ENCODE peak calls at places on chromosomes 13 and 19, in five cellular contexts. One of them, this sample, is unnamed.

GRCh38 chr19:3129112-3129511 is 6.7 kb upstream of the GNA15 start:
- DNase-seq in GM12878: no peak
- DNase-seq in A549: peak
- DNase-seq in tibial nerve: no peak
- DNase-seq in cardiac muscle cell: no peak
- DNase-seq in this sample: peak

GRCh38 chr19:43675269-43675879 is 5.4 kb upstream of the PLAUR start:
- DNase-seq in GM12878: peak
- DNase-seq in A549: peak
- DNase-seq in tibial nerve: no peak
- DNase-seq in cardiac muscle cell: no peak
- DNase-seq in this sample: no peak

GRCh38 chr13:34515201-34515600 is 426.9 kb upstream of the NBEA start:
- DNase-seq in GM12878: no peak
- DNase-seq in A549: no peak
- DNase-seq in tibial nerve: no peak
- DNase-seq in cardiac muscle cell: no peak
- DNase-seq in this sample: no peak

GRCh38 chr19:39671739-39672363 is 16.1 kb downstream of the LGALS16 start:
- DNase-seq in GM12878: no peak
- DNase-seq in A549: peak
- DNase-seq in tibial nerve: no peak
- DNase-seq in cardiac muscle cell: peak
- DNase-seq in this sample: peak

GRCh38 chr13:60944863-60945262 is 470.8 kb downstream of the PCDH20 start:
- DNase-seq in GM12878: no peak
- DNase-seq in A549: no peak
- DNase-seq in tibial nerve: no peak
- DNase-seq in cardiac muscle cell: no peak
- DNase-seq in this sample: no peak

GRCh38 chr13:113333076-113333475 is 30.9 kb downstream of the GRTP1 start:
- DNase-seq in GM12878: no peak
- DNase-seq in A549: no peak
- DNase-seq in tibial nerve: no peak
- DNase-seq in cardiac muscle cell: no peak
- DNase-seq in this sample: no peak

GRCh38 chr13:109812375-109812774 is 26.0 kb upstream of the IRS2 start:
- DNase-seq in GM12878: no peak
- DNase-seq in A549: no peak
- DNase-seq in tibial nerve: no peak
- DNase-seq in cardiac muscle cell: no peak
- DNase-seq in this sample: no peak

GRCh38 chr13:79404985-79405384 is 1.1 kb downstream of the RBM26 start:
- DNase-seq in GM12878: no peak
- DNase-seq in A549: no peak
- DNase-seq in tibial nerve: no peak
- DNase-seq in cardiac muscle cell: no peak
- DNase-seq in this sample: no peak

GRCh38 chr13:111484129-111484925 is 163.9 kb downstream of the TEX29 start:
- DNase-seq in GM12878: no peak
- DNase-seq in A549: no peak
- DNase-seq in tibial nerve: no peak
- DNase-seq in cardiac muscle cell: no peak
- DNase-seq in this sample: no peak

GRCh38 chr13:44049546-44049945 is 169.8 kb downstream of the LACC1 start:
- DNase-seq in GM12878: no peak
- DNase-seq in A549: no peak
- DNase-seq in tibial nerve: no peak
- DNase-seq in cardiac muscle cell: no peak
- DNase-seq in this sample: no peak

GRCh38 chr13:113491418-113491883 is 940 bp upstream of the DCUN1D2 start:
- DNase-seq in GM12878: no peak
- DNase-seq in A549: peak
- DNase-seq in tibial nerve: no peak
- DNase-seq in cardiac muscle cell: peak
- DNase-seq in this sample: peak

GRCh38 chr19:16153582-16154336 is 10.3 kb downstream of the HSH2D start:
- DNase-seq in GM12878: no peak
- DNase-seq in A549: peak
- DNase-seq in tibial nerve: no peak
- DNase-seq in cardiac muscle cell: no peak
- DNase-seq in this sample: peak

GRCh38 chr13:38763446-38764381 is 76.8 kb downstream of the FREM2 start:
- DNase-seq in GM12878: no peak
- DNase-seq in A549: peak
- DNase-seq in tibial nerve: no peak
- DNase-seq in cardiac muscle cell: peak
- DNase-seq in this sample: peak

GRCh38 chr19:14495678-14496028 is 274 bp downstream of the GIPC1 start:
- DNase-seq in GM12878: no peak
- DNase-seq in A549: no peak
- DNase-seq in tibial nerve: no peak
- DNase-seq in cardiac muscle cell: no peak
- DNase-seq in this sample: no peak

GRCh38 chr19:4524808-4525562 is 6.7 kb upstream of the PLIN4 start:
- DNase-seq in GM12878: no peak
- DNase-seq in A549: peak
- DNase-seq in tibial nerve: peak
- DNase-seq in cardiac muscle cell: peak
- DNase-seq in this sample: peak

GRCh38 chr19:46475976-46476375 is 4.6 kb upstream of the PNMA8A start:
- DNase-seq in GM12878: no peak
- DNase-seq in A549: no peak
- DNase-seq in tibial nerve: no peak
- DNase-seq in cardiac muscle cell: no peak
- DNase-seq in this sample: no peak

GRCh38 chr13:75363371-75363770 is 118.6 kb downstream of the TBC1D4 start:
- DNase-seq in GM12878: no peak
- DNase-seq in A549: no peak
- DNase-seq in tibial nerve: no peak
- DNase-seq in cardiac muscle cell: no peak
- DNase-seq in this sample: no peak

GRCh38 chr13:75368167-75368566 is 113.8 kb downstream of the TBC1D4 start:
- DNase-seq in GM12878: no peak
- DNase-seq in A549: no peak
- DNase-seq in tibial nerve: no peak
- DNase-seq in cardiac muscle cell: no peak
- DNase-seq in this sample: peak

GRCh38 chr13:75366380-75367280 is 115.3 kb downstream of the TBC1D4 start:
- DNase-seq in GM12878: no peak
- DNase-seq in A549: no peak
- DNase-seq in tibial nerve: no peak
- DNase-seq in cardiac muscle cell: no peak
- DNase-seq in this sample: no peak

GRCh38 chr13:75364131-75364713 is 117.7 kb downstream of the TBC1D4 start:
- DNase-seq in GM12878: no peak
- DNase-seq in A549: no peak
- DNase-seq in tibial nerve: no peak
- DNase-seq in cardiac muscle cell: no peak
- DNase-seq in this sample: no peak

DNA sequence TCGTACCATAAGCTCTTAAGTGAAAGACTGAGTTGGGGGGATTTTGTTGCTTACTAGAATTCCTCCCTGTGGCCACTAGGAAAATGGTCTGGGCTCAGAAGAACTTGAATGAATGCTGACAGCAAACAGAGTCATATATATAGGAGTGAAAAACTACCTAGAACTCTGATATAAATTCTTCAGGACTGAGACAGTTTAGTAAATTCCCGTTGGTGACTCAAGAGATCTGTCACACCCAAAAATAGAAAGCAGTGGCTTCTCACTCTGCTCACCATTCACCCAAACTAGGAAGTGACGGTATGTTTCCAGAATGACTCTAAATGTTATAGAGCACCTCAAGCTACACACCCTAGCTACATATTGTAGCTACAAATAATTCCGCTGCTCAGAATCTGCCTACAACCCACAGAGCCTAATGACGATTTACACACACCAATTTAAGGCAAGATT is 116.2 kb downstream of the TBC1D4 start:
- DNase-seq in GM12878: peak
- DNase-seq in A549: peak
- DNase-seq in tibial nerve: no peak
- DNase-seq in cardiac muscle cell: no peak
- DNase-seq in this sample: no peak
- TF ChIP-seq CTCF in GM12878: no peak
- TF ChIP-seq CTCF in A549: no peak
- TF ChIP-seq CTCF in tibial nerve: no peak
- TF ChIP-seq CTCF in cardiac muscle cell: no peak
- TF ChIP-seq CTCF in this sample: peak

GRCh38 chr13:30135351-30135750 is 172.0 kb downstream of the KATNAL1 start:
- DNase-seq in GM12878: no peak
- DNase-seq in A549: no peak
- DNase-seq in tibial nerve: no peak
- DNase-seq in cardiac muscle cell: no peak
- DNase-seq in this sample: no peak
- H3K27ac ChIP-seq in GM12878: no peak
- H3K27ac ChIP-seq in A549: no peak
- H3K27ac ChIP-seq in tibial nerve: no peak
- H3K27ac ChIP-seq in cardiac muscle cell: no peak
- H3K27ac ChIP-seq in this sample: no peak

DNA sequence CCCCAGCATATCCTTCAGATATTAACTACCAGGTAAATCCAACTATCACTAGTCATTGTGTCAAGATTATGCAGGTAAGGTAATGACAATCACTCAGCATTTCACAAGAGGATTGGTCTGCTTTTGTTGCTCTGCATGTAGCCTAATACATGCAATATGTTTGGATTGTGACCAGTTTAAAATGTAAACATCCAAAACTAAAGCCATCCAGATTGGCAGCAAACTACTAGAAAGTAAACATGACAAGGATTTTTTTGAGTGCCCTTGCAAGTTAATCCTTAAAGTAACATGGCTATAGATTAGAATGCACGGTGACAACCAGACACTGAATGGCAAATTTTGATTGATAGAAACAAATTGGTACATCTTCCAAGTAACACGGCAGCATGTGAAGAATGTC is 429.3 kb upstream of the ARGLU1 start:
- DNase-seq in GM12878: no peak
- DNase-seq in A549: no peak
- DNase-seq in tibial nerve: no peak
- DNase-seq in cardiac muscle cell: no peak
- DNase-seq in this sample: no peak
- TF ChIP-seq CTCF in GM12878: no peak
- TF ChIP-seq CTCF in A549: no peak
- TF ChIP-seq CTCF in tibial nerve: no peak
- TF ChIP-seq CTCF in cardiac muscle cell: no peak
- TF ChIP-seq CTCF in this sample: no peak

GRCh38 chr13:23385931-23386330 is 47.6 kb downstream of the SACS start:
- DNase-seq in GM12878: no peak
- DNase-seq in A549: no peak
- DNase-seq in tibial nerve: no peak
- DNase-seq in cardiac muscle cell: no peak
- DNase-seq in this sample: no peak

GRCh38 chr13:23383151-23383550 is 50.4 kb downstream of the SACS start:
- DNase-seq in GM12878: no peak
- DNase-seq in A549: no peak
- DNase-seq in tibial nerve: no peak
- DNase-seq in cardiac muscle cell: no peak
- DNase-seq in this sample: no peak

GRCh38 chr13:23386533-23386932 is 47.0 kb downstream of the SACS start:
- DNase-seq in GM12878: no peak
- DNase-seq in A549: no peak
- DNase-seq in tibial nerve: no peak
- DNase-seq in cardiac muscle cell: no peak
- DNase-seq in this sample: no peak

GRCh38 chr13:23381877-23382276 is 51.6 kb downstream of the SACS start:
- DNase-seq in GM12878: no peak
- DNase-seq in A549: no peak
- DNase-seq in tibial nerve: no peak
- DNase-seq in cardiac muscle cell: no peak
- DNase-seq in this sample: no peak

GRCh38 chr13:23384111-23384510 is 49.4 kb downstream of the SACS start:
- DNase-seq in GM12878: peak
- DNase-seq in A549: peak
- DNase-seq in tibial nerve: no peak
- DNase-seq in cardiac muscle cell: no peak
- DNase-seq in this sample: no peak
- H3K27ac ChIP-seq in GM12878: peak
- H3K27ac ChIP-seq in A549: peak
- H3K27ac ChIP-seq in tibial nerve: no peak
- H3K27ac ChIP-seq in cardiac muscle cell: no peak
- H3K27ac ChIP-seq in this sample: no peak

GRCh38 chr19:35080613-35081170 is 34.9 kb upstream of the FXYD3 start:
- DNase-seq in GM12878: no peak
- DNase-seq in A549: no peak
- DNase-seq in tibial nerve: no peak
- DNase-seq in cardiac muscle cell: no peak
- DNase-seq in this sample: no peak
- TF ChIP-seq CTCF in GM12878: no peak
- TF ChIP-seq CTCF in A549: no peak
- TF ChIP-seq CTCF in tibial nerve: no peak
- TF ChIP-seq CTCF in cardiac muscle cell: no peak
- TF ChIP-seq CTCF in this sample: no peak

GRCh38 chr19:48720613-48721296 is 1.2 kb upstream of the MAMSTR start:
- DNase-seq in GM12878: peak
- DNase-seq in A549: peak
- DNase-seq in tibial nerve: peak
- DNase-seq in cardiac muscle cell: peak
- DNase-seq in this sample: peak

GRCh38 chr19:48720251-48720612 is 707 bp upstream of the MAMSTR start:
- DNase-seq in GM12878: no peak
- DNase-seq in A549: no peak
- DNase-seq in tibial nerve: no peak
- DNase-seq in cardiac muscle cell: no peak
- DNase-seq in this sample: no peak

GRCh38 chr19:48717059-48717395 is 2.5 kb downstream of the MAMSTR start:
- DNase-seq in GM12878: no peak
- DNase-seq in A549: no peak
- DNase-seq in tibial nerve: no peak
- DNase-seq in cardiac muscle cell: no peak
- DNase-seq in this sample: no peak

GRCh38 chr19:48718711-48719231 is 754 bp downstream of the MAMSTR start:
- DNase-seq in GM12878: no peak
- DNase-seq in A549: no peak
- DNase-seq in tibial nerve: no peak
- DNase-seq in cardiac muscle cell: no peak
- DNase-seq in this sample: no peak

GRCh38 chr19:48719263-48720171 is at the start of gene MAMSTR:
- DNase-seq in GM12878: no peak
- DNase-seq in A549: no peak
- DNase-seq in tibial nerve: no peak
- DNase-seq in cardiac muscle cell: no peak
- DNase-seq in this sample: no peak
- H3K27ac ChIP-seq in GM12878: no peak
- H3K27ac ChIP-seq in A549: peak
- H3K27ac ChIP-seq in tibial nerve: peak
- H3K27ac ChIP-seq in cardiac muscle cell: peak
- H3K27ac ChIP-seq in this sample: peak